ENCODE peak calls at places on chromosome 3, in seven cellular contexts. M, P, V, Y, C, U and R are unnamed samples.

GRCh38 chr3:182970811-182971418 is 9.4 kb downstream of the DCUN1D1 start:
- DNase-seq in C (no peak), Y (no peak), M (no peak), P (no peak), U (no peak), V (no peak), R (no peak)

GRCh38 chr3:94525039-94525438 is 462.2 kb downstream of the NSUN3 start:
- DNase-seq in M (no peak), V (no peak), C (no peak), P (no peak), Y (no peak), U (no peak), R (no peak)

GRCh38 chr3:50673937-50674336 is 790 bp upstream of the DOCK3 start:
- DNase-seq in M (no peak), Y (no peak), U (no peak), V (no peak), C (no peak), P (no peak), R (no peak)

GRCh38 chr3:186871403-186871924 is 29.0 kb downstream of the ADIPOQ start:
- DNase-seq in U (no peak), M (peak; percentile 94), Y (no peak), V (no peak), C (no peak), P (peak; percentile 26), R (no peak)

GRCh38 chr3:24359102-24359501 is 135.5 kb downstream of the THRB start:
- DNase-seq in Y (no peak), U (no peak), P (no peak), V (no peak), M (no peak), C (no peak), R (no peak)

GRCh38 chr3:100023150-100023549 is 91.2 kb downstream of the FILIP1L start:
- DNase-seq in U (no peak), C (no peak), M (no peak), V (no peak), P (no peak), Y (no peak), R (no peak)

GRCh38 chr3:15327941-15328340 is 4.4 kb downstream of the SH3BP5 start:
- DNase-seq in U (no peak), Y (peak; percentile 84), V (peak; percentile 62), P (no peak), C (no peak), M (peak; percentile 96), R (no peak)

GRCh38 chr3:186640473-186640818 is 247 bp downstream of the FETUB start:
- DNase-seq in U (peak; percentile 29), C (no peak), Y (no peak), M (no peak), V (no peak), P (no peak), R (no peak)

GRCh38 chr3:98977520-98977919 is 76.0 kb upstream of the DCBLD2 start:
- DNase-seq in U (no peak), P (no peak), C (no peak), M (peak; percentile 96), V (no peak), Y (no peak), R (no peak)

GRCh38 chr3:177610677-177611654 is 413.7 kb upstream of the TBL1XR1 start:
- DNase-seq in Y (no peak), V (peak; percentile 66), P (no peak), M (peak; percentile 83), C (no peak), U (no peak), R (no peak)

GRCh38 chr3:96214941-96215340 is 599.5 kb upstream of the EPHA6 start:
- DNase-seq in Y (no peak), U (no peak), C (no peak), P (no peak), V (no peak), M (no peak), R (no peak)

GRCh38 chr3:29033511-29033910 is 247.4 kb upstream of the RBMS3 start:
- DNase-seq in U (no peak), Y (no peak), P (no peak), M (no peak), C (no peak), V (no peak), R (no peak)

GRCh38 chr3:140916603-140917002 is 25.0 kb upstream of the SLC25A36 start:
- DNase-seq in Y (no peak), U (no peak), V (no peak), C (no peak), P (no peak), M (no peak), R (no peak)

DNA sequence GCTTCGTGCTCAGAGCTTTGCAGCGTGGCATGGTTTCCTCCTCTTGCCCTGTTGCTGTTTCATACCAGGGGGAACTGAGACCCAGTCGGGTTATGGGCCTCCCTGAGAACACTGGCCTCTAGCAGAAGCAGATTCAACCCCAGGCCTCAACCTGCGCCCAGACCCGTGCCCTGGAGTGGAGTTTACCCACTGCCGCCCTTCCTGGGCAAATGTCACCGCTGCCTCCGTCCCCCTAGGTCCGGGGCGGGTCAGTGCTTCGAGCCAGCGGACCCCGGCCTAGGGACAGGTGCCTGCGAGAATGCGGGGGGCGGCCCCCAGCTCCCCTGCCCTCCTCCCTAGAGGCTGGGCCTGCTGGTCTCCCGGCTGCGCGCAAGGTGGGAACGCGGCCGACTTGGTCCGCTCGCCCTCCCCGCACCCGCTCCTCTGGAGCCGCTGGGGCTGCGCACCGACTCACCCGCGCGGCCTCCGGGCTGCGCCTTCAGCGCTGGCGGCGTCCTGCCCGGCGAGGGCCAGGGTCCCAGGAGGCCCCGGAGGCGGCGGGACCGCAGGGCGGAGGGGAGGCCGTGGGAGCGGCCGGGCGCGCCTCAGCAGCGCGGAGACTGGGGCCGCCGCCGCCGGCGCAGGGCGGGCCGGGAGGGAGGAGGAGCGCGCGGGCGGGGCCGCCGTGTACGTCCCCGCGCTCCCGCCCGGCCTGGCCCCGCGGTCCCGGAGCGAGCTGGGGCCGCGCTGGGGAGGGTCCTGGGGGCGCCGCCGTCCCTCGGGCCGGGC is at the start of gene PIGZ:
- DNase-seq in M (peak; percentile 25), V (peak; percentile 64), C (no peak), P (peak; percentile 85), Y (peak; percentile 65), U (peak; percentile 93), R (no peak)
- TF ChIP-seq POLR2A in M (peak; percentile 45), V (no peak), C (no peak), P (no peak), Y (no peak), U (peak; percentile 35), R (no peak)

GRCh38 chr3:180911876-180912303 is 580 bp upstream of the FXR1 start:
- DNase-seq in P (no peak), V (no peak), C (no peak), M (no peak), Y (no peak), U (no peak), R (no peak)

GRCh38 chr3:180913582-180914404 is 1.3 kb downstream of the FXR1 start:
- DNase-seq in Y (no peak), M (peak; percentile 38), V (no peak), U (no peak), C (no peak), P (no peak), R (no peak)

GRCh38 chr3:180912304-180913226 is at the start of gene FXR1:
- DNase-seq in C (peak; percentile 91), V (peak; percentile 93), P (peak; percentile 90), M (peak; percentile 83), Y (peak; percentile 91), U (peak; percentile 96), R (peak; percentile 90)

GRCh38 chr3:180910823-180911222 is 1.6 kb upstream of the FXR1 start:
- DNase-seq in Y (no peak), M (no peak), V (no peak), P (no peak), C (no peak), U (no peak), R (no peak)

GRCh38 chr3:180909369-180910127 is 2.9 kb upstream of the FXR1 start:
- DNase-seq in V (no peak), M (no peak), C (no peak), U (no peak), P (no peak), Y (no peak), R (no peak)
- H3K4me3 ChIP-seq in V (no peak overlapping the region), M (no peak overlapping the region), C (no peak overlapping the region), U (no peak overlapping the region), P (no peak overlapping the region), Y (no peak overlapping the region), R (no peak overlapping the region)

DNA sequence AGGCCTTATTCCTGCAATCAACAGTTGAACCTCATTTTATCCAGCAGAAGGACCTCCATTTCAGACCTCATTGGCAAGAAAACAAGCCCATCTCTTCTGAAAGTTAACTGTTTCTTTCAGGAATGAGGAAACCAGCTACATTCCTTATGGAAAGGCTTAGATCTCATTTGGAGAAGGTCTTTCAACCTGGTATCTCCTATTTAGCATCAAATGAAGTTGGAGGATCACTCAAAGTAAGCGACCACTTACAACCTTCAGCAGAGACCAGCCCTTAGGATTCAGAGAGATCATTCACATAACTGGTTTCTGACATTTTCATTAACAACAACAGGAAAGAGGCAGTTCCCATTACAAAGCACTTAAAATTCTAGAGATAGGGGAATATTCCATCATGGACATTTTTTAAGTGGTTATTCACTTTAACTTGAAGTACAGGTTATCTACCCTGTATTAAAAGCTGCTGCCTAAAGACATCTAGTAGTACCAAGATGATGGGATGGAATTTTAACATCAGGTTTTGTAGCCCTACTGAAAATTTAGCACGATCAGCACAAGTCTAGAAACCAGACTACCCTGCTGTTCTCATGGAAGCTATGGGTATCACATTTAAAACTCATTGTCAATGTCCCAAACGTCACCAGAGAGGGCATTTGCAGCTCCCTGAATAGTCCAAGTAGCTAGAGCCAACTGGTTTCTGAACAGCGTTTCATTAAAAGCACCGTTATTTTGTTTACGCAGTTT is 30.4 kb downstream of the TFRC start:
- DNase-seq in C (no peak), P (no peak), M (no peak), Y (no peak), U (no peak), V (no peak), R (no peak)
- H3K36me3 ChIP-seq in C (peaks cover 36% of the 10 kb centered on the region), P (peaks cover 90% of the 10 kb centered on the region), M (peaks cover 11% of the 10 kb centered on the region), Y (peaks cover 83% of the 10 kb centered on the region), U (peaks cover 76% of the 10 kb centered on the region), V (no peaks in the 10 kb centered on the region), R (peaks cover 63% of the 10 kb centered on the region)

GRCh38 chr3:47015151-47015550 is 35.7 kb downstream of the NBEAL2 start:
- DNase-seq in M (no peak), P (no peak), U (no peak), Y (no peak), V (no peak), C (no peak), R (no peak)

GRCh38 chr3:47013231-47013630 is 33.8 kb downstream of the NBEAL2 start:
- DNase-seq in U (no peak), V (no peak), P (no peak), C (no peak), Y (no peak), M (no peak), R (no peak)

GRCh38 chr3:47016086-47016933 is 36.8 kb downstream of the NBEAL2 start:
- DNase-seq in C (no peak), U (no peak), V (no peak), Y (no peak), P (no peak), M (no peak), R (peak; percentile 40)

GRCh38 chr3:47012342-47013230 is 33.1 kb downstream of the NBEAL2 start:
- DNase-seq in P (no peak), M (no peak), Y (no peak), U (no peak), C (no peak), V (no peak), R (no peak)

DNA sequence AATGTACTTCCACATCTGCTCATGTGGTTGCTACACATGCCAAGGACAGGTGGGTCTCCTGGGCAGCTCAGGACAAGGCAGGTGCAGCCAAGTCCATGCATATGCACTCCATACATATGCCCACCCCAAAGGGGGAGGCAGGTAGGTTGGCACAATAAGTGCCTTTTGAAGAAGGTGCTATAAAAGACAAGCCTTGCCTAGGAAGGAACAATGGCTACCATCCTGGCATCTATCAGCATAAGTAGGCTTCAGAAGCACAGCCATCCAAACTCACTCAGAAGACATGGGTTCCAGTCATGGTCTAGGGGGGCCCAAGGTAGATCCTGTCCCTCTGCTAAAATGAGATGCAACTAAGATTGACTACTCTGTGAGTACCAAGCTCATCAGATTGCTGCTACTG is 34.6 kb downstream of the NBEAL2 start:
- DNase-seq in P (no peak), V (no peak), U (no peak), Y (no peak), M (no peak), C (no peak), R (no peak)
- TF ChIP-seq POLR2A in P (no peak), V (no peak), U (no peak), Y (no peak), M (no peak), C (no peak), R (no peak)